ENCODE peak calls at places on chromosomes 12 and 14, in ten cellular contexts. One of them, this sample, is unnamed.
A peak's percentile ranks its signal among the peaks of the same experiment; 100 is the strongest.

GRCh38 chr12:49643961-49644619 is 20.7 kb downstream of the PRPF40B start:
- DNase-seq in naive thymus-derived CD4-positive, alpha-beta T cell: no peak
- DNase-seq in Karpas-422: no peak
- DNase-seq in ovary: peak; percentile 59
- DNase-seq in adipocyte: no peak
- DNase-seq in heart right ventricle: no peak
- DNase-seq in K562: no peak
- DNase-seq in A673: no peak
- DNase-seq in left ventricle myocardium inferior: no peak
- DNase-seq in tibial nerve: no peak
- DNase-seq in this sample: no peak

GRCh38 chr12:3662516-3662915 is 90.4 kb downstream of the CRACR2A start:
- DNase-seq in naive thymus-derived CD4-positive, alpha-beta T cell: no peak
- DNase-seq in Karpas-422: no peak
- DNase-seq in ovary: no peak
- DNase-seq in adipocyte: no peak
- DNase-seq in heart right ventricle: no peak
- DNase-seq in K562: no peak
- DNase-seq in A673: peak; percentile 5
- DNase-seq in left ventricle myocardium inferior: no peak
- DNase-seq in tibial nerve: no peak
- DNase-seq in this sample: no peak

GRCh38 chr14:73744874-73745529 is 30.8 kb upstream of the PNMA1 start:
- DNase-seq in naive thymus-derived CD4-positive, alpha-beta T cell: no peak
- DNase-seq in Karpas-422: no peak
- DNase-seq in ovary: no peak
- DNase-seq in adipocyte: no peak
- DNase-seq in heart right ventricle: no peak
- DNase-seq in K562: no peak
- DNase-seq in A673: no peak
- DNase-seq in left ventricle myocardium inferior: no peak
- DNase-seq in tibial nerve: no peak
- DNase-seq in this sample: no peak

GRCh38 chr12:56082967-56083366 is 3.0 kb downstream of the ERBB3 start:
- DNase-seq in naive thymus-derived CD4-positive, alpha-beta T cell: no peak
- DNase-seq in Karpas-422: no peak
- DNase-seq in ovary: no peak
- DNase-seq in adipocyte: no peak
- DNase-seq in heart right ventricle: no peak
- DNase-seq in K562: peak; percentile 50
- DNase-seq in A673: no peak
- DNase-seq in left ventricle myocardium inferior: no peak
- DNase-seq in tibial nerve: no peak
- DNase-seq in this sample: no peak

GRCh38 chr12:88471641-88472040 is 108.6 kb downstream of the KITLG start:
- DNase-seq in naive thymus-derived CD4-positive, alpha-beta T cell: no peak
- DNase-seq in Karpas-422: no peak
- DNase-seq in ovary: no peak
- DNase-seq in adipocyte: peak; percentile 45
- DNase-seq in heart right ventricle: no peak
- DNase-seq in K562: no peak
- DNase-seq in A673: no peak
- DNase-seq in left ventricle myocardium inferior: no peak
- DNase-seq in tibial nerve: no peak
- DNase-seq in this sample: no peak

GRCh38 chr12:109930028-109930800 is 30.1 kb downstream of the TCHP start:
- DNase-seq in naive thymus-derived CD4-positive, alpha-beta T cell: no peak
- DNase-seq in Karpas-422: no peak
- DNase-seq in ovary: no peak
- DNase-seq in adipocyte: no peak
- DNase-seq in heart right ventricle: no peak
- DNase-seq in K562: no peak
- DNase-seq in A673: no peak
- DNase-seq in left ventricle myocardium inferior: no peak
- DNase-seq in tibial nerve: no peak
- DNase-seq in this sample: no peak

GRCh38 chr12:55057466-55057865 is 37.7 kb downstream of the NEUROD4 start:
- DNase-seq in naive thymus-derived CD4-positive, alpha-beta T cell: no peak
- DNase-seq in Karpas-422: no peak
- DNase-seq in ovary: no peak
- DNase-seq in adipocyte: no peak
- DNase-seq in heart right ventricle: no peak
- DNase-seq in K562: no peak
- DNase-seq in A673: peak; percentile 23
- DNase-seq in left ventricle myocardium inferior: no peak
- DNase-seq in tibial nerve: no peak
- DNase-seq in this sample: no peak

GRCh38 chr14:99415496-99416281 is 65.0 kb downstream of the SETD3 start:
- DNase-seq in naive thymus-derived CD4-positive, alpha-beta T cell: peak; percentile 80
- DNase-seq in Karpas-422: peak; percentile 97
- DNase-seq in ovary: no peak
- DNase-seq in adipocyte: peak; percentile 93
- DNase-seq in heart right ventricle: no peak
- DNase-seq in K562: peak; percentile 57
- DNase-seq in A673: peak; percentile 94
- DNase-seq in left ventricle myocardium inferior: no peak
- DNase-seq in tibial nerve: no peak
- DNase-seq in this sample: peak; percentile 65

GRCh38 chr14:61335049-61335448 is 13.7 kb downstream of the PRKCH start:
- DNase-seq in naive thymus-derived CD4-positive, alpha-beta T cell: peak; percentile 60
- DNase-seq in Karpas-422: no peak
- DNase-seq in ovary: no peak
- DNase-seq in adipocyte: no peak
- DNase-seq in heart right ventricle: no peak
- DNase-seq in K562: no peak
- DNase-seq in A673: no peak
- DNase-seq in left ventricle myocardium inferior: no peak
- DNase-seq in tibial nerve: no peak
- DNase-seq in this sample: no peak

GRCh38 chr12:122641976-122642375 is 61.2 kb downstream of the HCAR2 start:
- DNase-seq in naive thymus-derived CD4-positive, alpha-beta T cell: no peak
- DNase-seq in Karpas-422: no peak
- DNase-seq in ovary: no peak
- DNase-seq in adipocyte: peak; percentile 11
- DNase-seq in heart right ventricle: no peak
- DNase-seq in K562: no peak
- DNase-seq in A673: no peak
- DNase-seq in left ventricle myocardium inferior: no peak
- DNase-seq in tibial nerve: no peak
- DNase-seq in this sample: no peak

GRCh38 chr12:92696240-92696639 is 6.5 kb upstream of the PLEKHG7 start:
- DNase-seq in naive thymus-derived CD4-positive, alpha-beta T cell: no peak
- DNase-seq in Karpas-422: no peak
- DNase-seq in ovary: no peak
- DNase-seq in adipocyte: peak; percentile 83
- DNase-seq in heart right ventricle: peak; percentile 42
- DNase-seq in K562: no peak
- DNase-seq in A673: peak; percentile 9
- DNase-seq in left ventricle myocardium inferior: peak; percentile 43
- DNase-seq in tibial nerve: no peak
- DNase-seq in this sample: no peak

GRCh38 chr14:97337670-97338069 is 540.5 kb downstream of the VRK1 start:
- DNase-seq in naive thymus-derived CD4-positive, alpha-beta T cell: no peak
- DNase-seq in Karpas-422: no peak
- DNase-seq in ovary: no peak
- DNase-seq in adipocyte: no peak
- DNase-seq in heart right ventricle: no peak
- DNase-seq in K562: no peak
- DNase-seq in A673: no peak
- DNase-seq in left ventricle myocardium inferior: no peak
- DNase-seq in tibial nerve: no peak
- DNase-seq in this sample: no peak

GRCh38 chr14:97332591-97332984 is 535.4 kb downstream of the VRK1 start:
- DNase-seq in naive thymus-derived CD4-positive, alpha-beta T cell: no peak
- DNase-seq in Karpas-422: no peak
- DNase-seq in ovary: no peak
- DNase-seq in adipocyte: no peak
- DNase-seq in heart right ventricle: no peak
- DNase-seq in K562: no peak
- DNase-seq in A673: no peak
- DNase-seq in left ventricle myocardium inferior: no peak
- DNase-seq in tibial nerve: no peak
- DNase-seq in this sample: no peak

GRCh38 chr14:97337267-97337666 is 540.1 kb downstream of the VRK1 start:
- DNase-seq in naive thymus-derived CD4-positive, alpha-beta T cell: no peak
- DNase-seq in Karpas-422: no peak
- DNase-seq in ovary: no peak
- DNase-seq in adipocyte: no peak
- DNase-seq in heart right ventricle: no peak
- DNase-seq in K562: no peak
- DNase-seq in A673: no peak
- DNase-seq in left ventricle myocardium inferior: no peak
- DNase-seq in tibial nerve: no peak
- DNase-seq in this sample: no peak

GRCh38 chr14:97336179-97336578 is 539.0 kb downstream of the VRK1 start:
- DNase-seq in naive thymus-derived CD4-positive, alpha-beta T cell: no peak
- DNase-seq in Karpas-422: no peak
- DNase-seq in ovary: no peak
- DNase-seq in adipocyte: no peak
- DNase-seq in heart right ventricle: no peak
- DNase-seq in K562: no peak
- DNase-seq in A673: no peak
- DNase-seq in left ventricle myocardium inferior: no peak
- DNase-seq in tibial nerve: no peak
- DNase-seq in this sample: no peak

GRCh38 chr14:97336816-97337215 is 539.6 kb downstream of the VRK1 start:
- DNase-seq in naive thymus-derived CD4-positive, alpha-beta T cell: no peak
- DNase-seq in Karpas-422: no peak
- DNase-seq in ovary: no peak
- DNase-seq in adipocyte: no peak
- DNase-seq in heart right ventricle: no peak
- DNase-seq in K562: no peak
- DNase-seq in A673: no peak
- DNase-seq in left ventricle myocardium inferior: no peak
- DNase-seq in tibial nerve: no peak
- DNase-seq in this sample: no peak
- H3K9me3 ChIP-seq in naive thymus-derived CD4-positive, alpha-beta T cell: peaks cover 5% of the 10 kb centered on the region
- H3K9me3 ChIP-seq in Karpas-422: no peaks in the 10 kb centered on the region
- H3K9me3 ChIP-seq in ovary: no peaks in the 10 kb centered on the region
- H3K9me3 ChIP-seq in adipocyte: no peaks in the 10 kb centered on the region
- H3K9me3 ChIP-seq in heart right ventricle: no peaks in the 10 kb centered on the region
- H3K9me3 ChIP-seq in K562: no peaks in the 10 kb centered on the region
- H3K9me3 ChIP-seq in A673: peaks cover 3% of the 10 kb centered on the region
- H3K9me3 ChIP-seq in left ventricle myocardium inferior: peaks cover 3% of the 10 kb centered on the region
- H3K9me3 ChIP-seq in tibial nerve: peaks cover 8% of the 10 kb centered on the region
- H3K9me3 ChIP-seq in this sample: no peaks in the 10 kb centered on the region

GRCh38 chr12:66590276-66590675 is 88.6 kb downstream of the GRIP1 start:
- DNase-seq in naive thymus-derived CD4-positive, alpha-beta T cell: no peak
- DNase-seq in Karpas-422: no peak
- DNase-seq in ovary: no peak
- DNase-seq in adipocyte: no peak
- DNase-seq in heart right ventricle: no peak
- DNase-seq in K562: no peak
- DNase-seq in A673: no peak
- DNase-seq in left ventricle myocardium inferior: no peak
- DNase-seq in tibial nerve: no peak
- DNase-seq in this sample: no peak
- H3K9me3 ChIP-seq in naive thymus-derived CD4-positive, alpha-beta T cell: no peaks in the 10 kb centered on the region
- H3K9me3 ChIP-seq in Karpas-422: no peaks in the 10 kb centered on the region
- H3K9me3 ChIP-seq in ovary: no peaks in the 10 kb centered on the region
- H3K9me3 ChIP-seq in adipocyte: no peaks in the 10 kb centered on the region
- H3K9me3 ChIP-seq in heart right ventricle: no peaks in the 10 kb centered on the region
- H3K9me3 ChIP-seq in K562: no peaks in the 10 kb centered on the region
- H3K9me3 ChIP-seq in A673: no peaks in the 10 kb centered on the region
- H3K9me3 ChIP-seq in left ventricle myocardium inferior: no peaks in the 10 kb centered on the region
- H3K9me3 ChIP-seq in tibial nerve: no peaks in the 10 kb centered on the region
- H3K9me3 ChIP-seq in this sample: no peaks in the 10 kb centered on the region

GRCh38 chr14:106269029-106269428 is 742.6 kb downstream of the TMEM121 start:
- DNase-seq in naive thymus-derived CD4-positive, alpha-beta T cell: no peak
- DNase-seq in Karpas-422: no peak
- DNase-seq in ovary: no peak
- DNase-seq in adipocyte: no peak
- DNase-seq in heart right ventricle: no peak
- DNase-seq in K562: no peak
- DNase-seq in A673: no peak
- DNase-seq in left ventricle myocardium inferior: no peak
- DNase-seq in tibial nerve: no peak
- DNase-seq in this sample: no peak

GRCh38 chr14:106268013-106268727 is 741.8 kb downstream of the TMEM121 start:
- DNase-seq in naive thymus-derived CD4-positive, alpha-beta T cell: peak; percentile 90
- DNase-seq in Karpas-422: peak; percentile 82
- DNase-seq in ovary: no peak
- DNase-seq in adipocyte: no peak
- DNase-seq in heart right ventricle: no peak
- DNase-seq in K562: peak; percentile 37
- DNase-seq in A673: peak; percentile 55
- DNase-seq in left ventricle myocardium inferior: no peak
- DNase-seq in tibial nerve: no peak
- DNase-seq in this sample: peak; percentile 74

GRCh38 chr14:106269451-106270204 is 743.2 kb downstream of the TMEM121 start:
- DNase-seq in naive thymus-derived CD4-positive, alpha-beta T cell: no peak
- DNase-seq in Karpas-422: no peak
- DNase-seq in ovary: no peak
- DNase-seq in adipocyte: no peak
- DNase-seq in heart right ventricle: no peak
- DNase-seq in K562: no peak
- DNase-seq in A673: no peak
- DNase-seq in left ventricle myocardium inferior: no peak
- DNase-seq in tibial nerve: no peak
- DNase-seq in this sample: no peak
- H3K9me3 ChIP-seq in naive thymus-derived CD4-positive, alpha-beta T cell: no peaks in the 10 kb centered on the region
- H3K9me3 ChIP-seq in Karpas-422: no peaks in the 10 kb centered on the region
- H3K9me3 ChIP-seq in ovary: no peaks in the 10 kb centered on the region
- H3K9me3 ChIP-seq in adipocyte: no peaks in the 10 kb centered on the region
- H3K9me3 ChIP-seq in heart right ventricle: no peaks in the 10 kb centered on the region
- H3K9me3 ChIP-seq in K562: no peaks in the 10 kb centered on the region
- H3K9me3 ChIP-seq in A673: no peaks in the 10 kb centered on the region
- H3K9me3 ChIP-seq in left ventricle myocardium inferior: no peaks in the 10 kb centered on the region
- H3K9me3 ChIP-seq in tibial nerve: no peaks in the 10 kb centered on the region
- H3K9me3 ChIP-seq in this sample: no peaks in the 10 kb centered on the region

DNA sequence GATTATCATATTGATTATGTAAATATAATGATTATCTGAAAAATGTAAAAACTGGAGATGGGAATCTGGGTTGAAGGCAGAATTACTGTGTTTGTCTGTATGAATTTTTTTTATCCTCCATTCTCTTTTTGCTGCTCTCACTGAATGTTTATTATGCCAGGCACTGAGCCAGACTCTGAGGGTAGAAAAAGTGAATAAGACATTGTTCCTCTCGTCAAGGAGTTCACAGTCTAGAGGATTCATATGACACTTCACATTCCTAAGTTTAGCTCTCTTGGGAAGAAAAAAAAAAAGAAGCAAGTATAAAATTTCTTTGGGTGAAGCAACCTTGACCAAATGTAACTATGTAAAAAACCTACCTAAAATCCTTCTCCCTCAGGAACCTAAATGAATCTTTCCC is 120.9 kb upstream of the LMO3 start:
- DNase-seq in naive thymus-derived CD4-positive, alpha-beta T cell: no peak
- DNase-seq in Karpas-422: no peak
- DNase-seq in ovary: no peak
- DNase-seq in adipocyte: no peak
- DNase-seq in heart right ventricle: no peak
- DNase-seq in K562: no peak
- DNase-seq in A673: peak; percentile 92
- DNase-seq in left ventricle myocardium inferior: no peak
- DNase-seq in tibial nerve: peak; percentile 14
- DNase-seq in this sample: no peak
- H3K9me3 ChIP-seq in naive thymus-derived CD4-positive, alpha-beta T cell: no peaks in the 10 kb centered on the region
- H3K9me3 ChIP-seq in Karpas-422: peaks cover 8% of the 10 kb centered on the region
- H3K9me3 ChIP-seq in ovary: no peaks in the 10 kb centered on the region
- H3K9me3 ChIP-seq in adipocyte: no peaks in the 10 kb centered on the region
- H3K9me3 ChIP-seq in heart right ventricle: no peaks in the 10 kb centered on the region
- H3K9me3 ChIP-seq in K562: no peaks in the 10 kb centered on the region
- H3K9me3 ChIP-seq in A673: no peaks in the 10 kb centered on the region
- H3K9me3 ChIP-seq in left ventricle myocardium inferior: no peaks in the 10 kb centered on the region
- H3K9me3 ChIP-seq in tibial nerve: no peaks in the 10 kb centered on the region
- H3K9me3 ChIP-seq in this sample: no peaks in the 10 kb centered on the region

This sample was measured in BE2C.